ENCODE peak calls at places on chromosome 12, in six cellular contexts. J, E, H, Y, Z and Q are unnamed samples. For H3K4me1, the result is how much of the 10 kb centered on the place peaks cover.

GRCh38 chr12:56129210-56129691 is 1.2 kb downstream of the ESYT1 start:
- DNase-seq in J (peak), E (peak), H (peak), Y (peak), Z (peak), Q (peak)

GRCh38 chr12:95336387-95337067 is 118.9 kb downstream of the VEZT start:
- DNase-seq in J (peak), E (peak), H (peak), Y (peak), Z (peak), Q (no peak)

GRCh38 chr12:4272014-4272975 is 1.3 kb upstream of the CCND2 start:
- DNase-seq in J (peak), E (peak), H (peak), Y (peak), Z (peak), Q (peak)

GRCh38 chr12:113734503-113734902 is 231.6 kb downstream of the RBM19 start:
- DNase-seq in J (no peak), E (no peak), H (no peak), Y (no peak), Z (no peak), Q (no peak)

GRCh38 chr12:101305226-101305779 is 25.4 kb downstream of the UTP20 start:
- DNase-seq in J (no peak), E (no peak), H (no peak), Y (no peak), Z (no peak), Q (no peak)

GRCh38 chr12:19967486-19967885 is 400.9 kb upstream of the PDE3A start:
- DNase-seq in J (no peak), E (no peak), H (no peak), Y (no peak), Z (peak), Q (no peak)

GRCh38 chr12:27644446-27644845 is 51.8 kb upstream of the REP15 start:
- DNase-seq in J (no peak), E (no peak), H (no peak), Y (no peak), Z (peak), Q (no peak)

GRCh38 chr12:131592972-131593371 is 117.9 kb upstream of the SFSWAP start:
- DNase-seq in J (no peak), E (no peak), H (no peak), Y (no peak), Z (no peak), Q (no peak)

GRCh38 chr12:25730489-25731349 is 177.6 kb upstream of the LMNTD1 start:
- DNase-seq in J (no peak), E (no peak), H (no peak), Y (no peak), Z (no peak), Q (no peak)

GRCh38 chr12:42918387-42918786 is 328.8 kb upstream of the PRICKLE1 start:
- DNase-seq in J (no peak), E (no peak), H (no peak), Y (no peak), Z (peak), Q (no peak)

GRCh38 chr12:26034371-26035142 is 76.1 kb downstream of the RASSF8 start:
- DNase-seq in J (no peak), E (no peak), H (no peak), Y (no peak), Z (peak), Q (no peak)

GRCh38 chr12:131831021-131831571 is 2.9 kb downstream of the MMP17 start:
- DNase-seq in J (no peak), E (no peak), H (peak), Y (no peak), Z (peak), Q (no peak)

GRCh38 chr12:63294327-63294632 is 143.3 kb upstream of the AVPR1A start:
- DNase-seq in J (no peak), E (no peak), H (no peak), Y (no peak), Z (peak), Q (no peak)

GRCh38 chr12:85562765-85563164 is 273.4 kb downstream of the RASSF9 start:
- DNase-seq in J (no peak), E (no peak), H (no peak), Y (no peak), Z (no peak), Q (no peak)

GRCh38 chr12:127054531-127054930 is 1212.4 kb upstream of the TMEM132C start:
- DNase-seq in J (no peak), E (no peak), H (no peak), Y (no peak), Z (peak), Q (no peak)

GRCh38 chr12:109189291-109189690 is 72.9 kb downstream of the ACACB start:
- DNase-seq in J (no peak), E (no peak), H (peak), Y (no peak), Z (no peak), Q (no peak)

GRCh38 chr12:109193896-109194295 is 77.5 kb downstream of the ACACB start:
- DNase-seq in J (no peak), E (no peak), H (no peak), Y (no peak), Z (no peak), Q (no peak)

GRCh38 chr12:109191621-109192250 is 75.3 kb downstream of the ACACB start:
- DNase-seq in J (no peak), E (no peak), H (no peak), Y (no peak), Z (no peak), Q (no peak)

GRCh38 chr12:109196332-109196731 is 79.9 kb downstream of the ACACB start:
- DNase-seq in J (no peak), E (no peak), H (no peak), Y (no peak), Z (no peak), Q (no peak)

DNA sequence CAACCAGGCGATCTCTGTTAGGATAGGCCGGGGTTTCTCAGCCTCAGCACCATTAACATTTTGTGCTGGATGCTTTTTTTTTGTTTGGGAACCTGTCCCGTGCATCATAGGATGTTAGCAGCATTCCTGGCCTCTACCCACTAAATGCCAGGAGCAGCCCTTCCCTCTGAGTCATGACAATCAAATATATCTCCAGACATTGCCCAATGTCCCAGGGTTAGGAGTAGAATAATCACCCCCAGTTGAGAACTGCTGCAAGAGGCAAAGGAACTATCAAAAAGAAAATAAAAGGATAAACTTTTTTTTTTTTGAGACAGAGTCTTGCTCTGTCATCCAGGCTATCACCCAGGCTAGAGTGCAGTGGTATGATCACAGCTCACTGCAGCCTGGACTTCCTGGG is 76.0 kb downstream of the ACACB start:
- DNase-seq in J (no peak), E (no peak), H (no peak), Y (no peak), Z (peak), Q (no peak)
- H3K27ac ChIP-seq in J (no peak), E (no peak), H (no peak), Y (no peak), Z (no peak), Q (no peak)

DNA sequence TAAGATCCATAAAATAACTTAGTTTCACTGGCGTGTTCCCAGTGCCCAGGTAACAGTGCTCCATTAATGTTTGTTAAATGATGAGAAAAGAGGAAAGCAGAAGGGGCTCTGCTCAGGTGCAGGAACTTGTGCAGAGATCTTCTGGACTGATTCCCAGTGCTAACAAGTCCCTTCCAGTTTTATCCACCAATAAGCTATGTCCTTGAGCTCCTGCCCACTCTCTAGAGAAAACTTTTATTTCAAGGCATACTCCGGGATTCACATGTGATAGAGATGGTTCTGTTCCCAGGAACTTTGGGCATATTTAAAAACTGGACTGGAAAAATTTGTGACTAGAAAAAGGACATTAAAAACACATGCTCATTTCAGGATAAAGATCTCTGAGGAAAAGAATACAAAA is 1.9 kb downstream of the GYS2 start:
- DNase-seq in J (no peak), E (no peak), H (no peak), Y (no peak), Z (no peak), Q (no peak)
- H3K4me1 ChIP-seq in J (under half), E (under half), H (under half), Y (under half), Z (under half), Q (under half)

GRCh38 chr12:120783197-120783596 is 57.6 kb downstream of the ACADS start:
- DNase-seq in J (no peak), E (no peak), H (no peak), Y (no peak), Z (peak), Q (no peak)
- H3K27ac ChIP-seq in J (peak), E (no peak), H (no peak), Y (no peak), Z (no peak), Q (no peak)

GRCh38 chr12:75985566-75985965 is 46.0 kb downstream of the PHLDA1 start:
- DNase-seq in J (no peak), E (no peak), H (no peak), Y (no peak), Z (no peak), Q (no peak)
- H3K4me1 ChIP-seq in J (under half), E (under half), H (under half), Y (under half), Z (under half), Q (under half)

DNA sequence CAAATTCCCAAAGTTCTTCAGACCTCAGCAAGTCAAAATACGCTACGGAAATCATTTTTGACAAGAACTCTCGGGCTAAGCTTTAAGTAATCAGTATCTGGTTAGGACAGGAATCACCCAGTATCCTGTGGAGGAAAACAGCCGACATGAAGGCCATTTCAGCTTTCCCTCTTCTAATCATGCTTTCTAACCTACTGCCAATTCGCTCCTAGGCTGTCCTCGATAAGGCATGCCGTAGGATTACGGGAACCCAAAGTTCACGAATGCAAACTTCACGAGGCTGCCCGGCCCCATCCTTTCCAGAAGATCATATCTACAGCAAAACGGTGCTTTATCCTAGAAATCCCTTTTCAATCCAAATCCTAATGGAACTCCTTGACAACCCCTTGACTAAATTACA is 81.9 kb upstream of the PTPRB start:
- DNase-seq in J (no peak), E (no peak), H (no peak), Y (no peak), Z (no peak), Q (no peak)
- H3K27ac ChIP-seq in J (peak), E (no peak), H (no peak), Y (no peak), Z (no peak), Q (no peak)

GRCh38 chr12:108773798-108774788 is 42.8 kb upstream of the CORO1C start:
- DNase-seq in J (peak), E (no peak), H (peak), Y (peak), Z (peak), Q (no peak)

GRCh38 chr12:108770269-108770829 is 39.0 kb upstream of the CORO1C start:
- DNase-seq in J (no peak), E (no peak), H (no peak), Y (no peak), Z (no peak), Q (no peak)

GRCh38 chr12:108772896-108773797 is 41.8 kb upstream of the CORO1C start:
- DNase-seq in J (no peak), E (no peak), H (no peak), Y (no peak), Z (no peak), Q (no peak)

GRCh38 chr12:108770963-108771362 is 39.6 kb upstream of the CORO1C start:
- DNase-seq in J (no peak), E (no peak), H (no peak), Y (no peak), Z (no peak), Q (no peak)

DNA sequence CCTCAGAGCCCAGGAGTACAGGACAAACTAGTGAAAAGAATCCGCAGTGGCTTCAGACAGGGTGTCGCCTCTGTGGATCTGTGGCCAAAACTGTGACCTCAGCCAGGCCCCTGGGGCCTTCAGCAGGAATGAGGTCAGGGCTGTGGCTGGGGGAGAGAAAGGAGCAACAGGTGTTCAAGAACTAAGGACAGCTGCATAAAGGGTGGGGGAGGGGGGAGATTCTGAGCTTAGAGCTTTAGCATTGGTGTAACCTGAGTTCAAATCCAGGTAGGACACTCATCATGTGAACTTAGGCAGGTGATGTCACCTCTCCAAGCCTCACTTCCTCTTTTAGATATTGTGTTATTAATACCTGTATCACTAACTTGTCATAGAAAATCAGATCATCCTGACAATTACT is 40.9 kb upstream of the CORO1C start:
- DNase-seq in J (no peak), E (peak), H (no peak), Y (no peak), Z (no peak), Q (no peak)
- H3K4me1 ChIP-seq in J (under half), E (half or more), H (under half), Y (under half), Z (under half), Q (under half)

GRCh38 chr12:32158525-32158924 is 51.9 kb downstream of the BICD1 start:
- DNase-seq in J (no peak), E (no peak), H (no peak), Y (no peak), Z (no peak), Q (no peak)
- H3K27ac ChIP-seq in J (no peak), E (no peak), H (no peak), Y (no peak), Z (no peak), Q (no peak)

GRCh38 chr12:123058471-123058870 is 78.0 kb downstream of the ARL6IP4 start:
- DNase-seq in J (no peak), E (no peak), H (no peak), Y (no peak), Z (no peak), Q (no peak)

GRCh38 chr12:123059501-123059900 is 79.0 kb downstream of the ARL6IP4 start:
- DNase-seq in J (no peak), E (no peak), H (no peak), Y (no peak), Z (no peak), Q (no peak)

GRCh38 chr12:123057505-123058265 is 77.2 kb downstream of the ARL6IP4 start:
- DNase-seq in J (no peak), E (peak), H (peak), Y (no peak), Z (peak), Q (no peak)

GRCh38 chr12:123056709-123057108 is 76.2 kb downstream of the ARL6IP4 start:
- DNase-seq in J (no peak), E (no peak), H (peak), Y (no peak), Z (no peak), Q (no peak)

DNA sequence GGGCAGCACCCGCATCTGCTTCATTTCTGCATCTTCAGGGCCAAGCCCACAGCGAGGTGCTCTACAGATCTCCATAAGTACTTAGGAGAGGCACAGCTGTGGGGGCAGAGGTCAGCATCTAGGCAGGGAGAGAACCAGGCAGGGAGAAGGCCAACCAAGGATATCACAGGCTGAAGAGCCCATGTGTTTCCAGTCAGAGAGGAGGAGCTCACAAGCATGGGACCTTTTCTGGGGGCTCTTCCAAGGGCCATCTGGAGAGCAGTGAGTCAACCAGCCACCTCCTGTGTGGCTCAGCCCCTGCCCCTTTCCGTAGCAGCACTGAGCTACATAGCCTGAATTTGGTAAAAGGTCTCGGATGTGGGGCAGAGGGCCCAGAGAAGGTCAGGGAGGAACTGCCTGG is 78.5 kb downstream of the ARL6IP4 start:
- DNase-seq in J (no peak), E (no peak), H (no peak), Y (no peak), Z (peak), Q (no peak)
- H3K4me1 ChIP-seq in J (half or more), E (half or more), H (under half), Y (under half), Z (half or more), Q (under half)

GRCh38 chr12:98893126-98893525 is 248.0 kb downstream of the APAF1 start:
- DNase-seq in J (no peak), E (no peak), H (no peak), Y (no peak), Z (no peak), Q (no peak)
- H3K27ac ChIP-seq in J (no peak), E (no peak), H (no peak), Y (no peak), Z (no peak), Q (no peak)

GRCh38 chr12:52799498-52800211 is 3.7 kb upstream of the KRT3 start:
- DNase-seq in J (no peak), E (no peak), H (no peak), Y (no peak), Z (no peak), Q (no peak)

GRCh38 chr12:52796839-52797528 is 1.1 kb upstream of the KRT3 start:
- DNase-seq in J (no peak), E (no peak), H (no peak), Y (no peak), Z (no peak), Q (no peak)

GRCh38 chr12:52798671-52799497 is 3.0 kb upstream of the KRT3 start:
- DNase-seq in J (no peak), E (no peak), H (no peak), Y (no peak), Z (peak), Q (no peak)

GRCh38 chr12:52797529-52797894 is 1.6 kb upstream of the KRT3 start:
- DNase-seq in J (no peak), E (no peak), H (no peak), Y (no peak), Z (no peak), Q (no peak)

GRCh38 chr12:52798003-52798670 is 2.2 kb upstream of the KRT3 start:
- DNase-seq in J (no peak), E (no peak), H (no peak), Y (no peak), Z (peak), Q (no peak)
- H3K4me1 ChIP-seq in J (under half), E (under half), H (under half), Y (under half), Z (under half), Q (under half)